ENCODE peak calls at places on chromosomes 1 and 21, in four cellular contexts. One of them, this sample, is unnamed.

GRCh38 chr1:54800899-54801759 is at the start of gene TTC22:
- DNase-seq in T1000: no peak
- DNase-seq in right atrium auricular region: no peak
- DNase-seq in H54: no peak
- DNase-seq in this sample: peak

GRCh38 chr1:45272943-45273342 is 53.8 kb upstream of the HPDL start:
- DNase-seq in T1000: peak
- DNase-seq in right atrium auricular region: no peak
- DNase-seq in H54: no peak
- DNase-seq in this sample: no peak

GRCh38 chr1:30386145-30386926 is 337.0 kb downstream of the MATN1 start:
- DNase-seq in T1000: no peak
- DNase-seq in right atrium auricular region: no peak
- DNase-seq in H54: no peak
- DNase-seq in this sample: no peak

GRCh38 chr1:109509176-109510134 is at the start of gene AMIGO1:
- DNase-seq in T1000: no peak
- DNase-seq in H54: no peak
- DNase-seq in right atrium auricular region: no peak
- DNase-seq in this sample: peak

GRCh38 chr1:47871799-47872353 is 125.3 kb downstream of the TRABD2B start:
- DNase-seq in H54: peak
- DNase-seq in right atrium auricular region: no peak
- DNase-seq in T1000: no peak
- DNase-seq in this sample: no peak

GRCh38 chr1:228109962-228110488 is 926 bp upstream of the MRPL55 start:
- DNase-seq in right atrium auricular region: no peak
- DNase-seq in T1000: no peak
- DNase-seq in H54: no peak
- DNase-seq in this sample: no peak

GRCh38 chr21:29258626-29259335 is 39.9 kb upstream of the BACH1 start:
- DNase-seq in H54: peak
- DNase-seq in T1000: peak
- DNase-seq in right atrium auricular region: no peak
- DNase-seq in this sample: no peak

GRCh38 chr1:116762281-116762680 is 8.1 kb downstream of the CD2 start:
- DNase-seq in T1000: no peak
- DNase-seq in H54: no peak
- DNase-seq in right atrium auricular region: no peak
- DNase-seq in this sample: no peak

GRCh38 chr1:10736623-10737267 is 59.7 kb downstream of the CASZ1 start:
- DNase-seq in right atrium auricular region: no peak
- DNase-seq in H54: no peak
- DNase-seq in T1000: no peak
- DNase-seq in this sample: no peak

GRCh38 chr1:37186246-37186756 is 152.0 kb upstream of the GRIK3 start:
- DNase-seq in H54: no peak
- DNase-seq in right atrium auricular region: no peak
- DNase-seq in T1000: no peak
- DNase-seq in this sample: no peak

GRCh38 chr1:86155061-86155806 is 1.3 kb downstream of the COL24A1 start:
- DNase-seq in H54: no peak
- DNase-seq in right atrium auricular region: peak
- DNase-seq in T1000: no peak
- DNase-seq in this sample: no peak

GRCh38 chr1:61162513-61163274 is 80.3 kb downstream of the NFIA start:
- DNase-seq in right atrium auricular region: no peak
- DNase-seq in T1000: no peak
- DNase-seq in H54: no peak
- DNase-seq in this sample: no peak

GRCh38 chr1:30933874-30934252 is 25.3 kb upstream of the SDC3 start:
- DNase-seq in T1000: no peak
- DNase-seq in right atrium auricular region: no peak
- DNase-seq in H54: peak
- DNase-seq in this sample: no peak

GRCh38 chr1:54273092-54273836 is 73.3 kb downstream of the MRPL37 start:
- DNase-seq in right atrium auricular region: peak
- DNase-seq in H54: peak
- DNase-seq in T1000: no peak
- DNase-seq in this sample: no peak

GRCh38 chr1:225572422-225572821 is 80.5 kb downstream of the ENAH start:
- DNase-seq in H54: no peak
- DNase-seq in right atrium auricular region: no peak
- DNase-seq in T1000: no peak
- DNase-seq in this sample: no peak

GRCh38 chr1:248686815-248687214 is 15.8 kb downstream of the OR14I1 start:
- DNase-seq in H54: no peak
- DNase-seq in right atrium auricular region: no peak
- DNase-seq in T1000: no peak
- DNase-seq in this sample: no peak

GRCh38 chr1:166679369-166679768 is 159.9 kb upstream of the POGK start:
- DNase-seq in right atrium auricular region: no peak
- DNase-seq in H54: no peak
- DNase-seq in T1000: no peak
- DNase-seq in this sample: no peak

GRCh38 chr1:220895412-220895946 is 16.2 kb downstream of the HLX start:
- DNase-seq in T1000: no peak
- DNase-seq in right atrium auricular region: no peak
- DNase-seq in H54: no peak
- DNase-seq in this sample: no peak

GRCh38 chr1:174258148-174258550 is 98.8 kb downstream of the RABGAP1L start:
- DNase-seq in right atrium auricular region: no peak
- DNase-seq in T1000: no peak
- DNase-seq in H54: no peak
- DNase-seq in this sample: peak

GRCh38 chr1:29122987-29123870 is 474 bp downstream of the TMEM200B start:
- DNase-seq in H54: no peak
- DNase-seq in T1000: no peak
- DNase-seq in right atrium auricular region: no peak
- DNase-seq in this sample: peak

GRCh38 chr1:215905493-215906095 is 338.5 kb downstream of the KCTD3 start:
- DNase-seq in T1000: no peak
- DNase-seq in right atrium auricular region: no peak
- DNase-seq in H54: no peak
- DNase-seq in this sample: no peak

GRCh38 chr21:16534408-16535099 is 804.8 kb downstream of the USP25 start:
- DNase-seq in right atrium auricular region: peak
- DNase-seq in T1000: no peak
- DNase-seq in H54: peak
- DNase-seq in this sample: no peak

GRCh38 chr1:53470155-53470554 is 11.0 kb downstream of the DMRTB1 start:
- DNase-seq in T1000: no peak
- DNase-seq in right atrium auricular region: peak
- DNase-seq in H54: no peak
- DNase-seq in this sample: no peak

GRCh38 chr1:162720996-162721395 is 69.5 kb upstream of the HSD17B7 start:
- DNase-seq in H54: no peak
- DNase-seq in T1000: no peak
- DNase-seq in right atrium auricular region: no peak
- DNase-seq in this sample: no peak

GRCh38 chr1:108208724-108209404 is 8.7 kb upstream of the SLC25A24 start:
- DNase-seq in T1000: no peak
- DNase-seq in right atrium auricular region: no peak
- DNase-seq in H54: no peak
- DNase-seq in this sample: no peak

GRCh38 chr1:90579212-90579802 is 137.8 kb downstream of the BARHL2 start:
- DNase-seq in T1000: no peak
- DNase-seq in H54: peak
- DNase-seq in right atrium auricular region: no peak
- DNase-seq in this sample: no peak

GRCh38 chr1:108617008-108617723 is 43.7 kb downstream of the HENMT1 start:
- DNase-seq in T1000: no peak
- DNase-seq in right atrium auricular region: no peak
- DNase-seq in H54: no peak
- DNase-seq in this sample: no peak

GRCh38 chr1:26373281-26373680 is 731 bp upstream of the ZNF683 start:
- DNase-seq in T1000: no peak
- DNase-seq in H54: no peak
- DNase-seq in right atrium auricular region: no peak
- DNase-seq in this sample: no peak

GRCh38 chr1:21517161-21517589 is 8.0 kb downstream of the ALPL start:
- DNase-seq in H54: no peak
- DNase-seq in right atrium auricular region: no peak
- DNase-seq in T1000: no peak
- DNase-seq in this sample: no peak

GRCh38 chr1:6582370-6582769 is 2.6 kb downstream of the ZBTB48 start:
- DNase-seq in H54: no peak
- DNase-seq in right atrium auricular region: no peak
- DNase-seq in T1000: no peak
- DNase-seq in this sample: no peak

GRCh38 chr1:240611228-240611618 is 732 bp downstream of the GREM2 start:
- DNase-seq in T1000: no peak
- DNase-seq in H54: no peak
- DNase-seq in right atrium auricular region: no peak
- DNase-seq in this sample: no peak